ENCODE peak calls at places on chromosome 18, in four cellular contexts. A, V, T and I are unnamed samples.
A peak's percentile ranks its signal among the peaks of the same experiment; 100 is the strongest.

GRCh38 chr18:76476665-76477561 is 18.1 kb downstream of the ZNF516 start:
- DNase-seq in A (peak; percentile 29), T (no peak), V (peak; percentile 88), I (no peak)

GRCh38 chr18:31241900-31242409 is 76.0 kb upstream of the DSG1 start:
- DNase-seq in V (peak; percentile 98), T (no peak), A (peak; percentile 57), I (peak; percentile 10)

GRCh38 chr18:52222211-52222610 is 117.8 kb upstream of the DCC start:
- DNase-seq in A (no peak), V (no peak), T (no peak), I (no peak)

GRCh38 chr18:24964213-24964612 is 387.8 kb downstream of the ZNF521 start:
- DNase-seq in T (no peak), V (no peak), A (peak; percentile 43), I (no peak)

GRCh38 chr18:79584491-79585394 is 94.9 kb upstream of the CTDP1 start:
- DNase-seq in T (no peak), A (no peak), V (no peak), I (no peak)

GRCh38 chr18:36412778-36413177 is 115.3 kb downstream of the FHOD3 start:
- DNase-seq in V (peak; percentile 29), A (peak; percentile 9), T (no peak), I (peak; percentile 41)

GRCh38 chr18:35703043-35703688 is 121.6 kb downstream of the GALNT1 start:
- DNase-seq in A (no peak), T (no peak), V (peak; percentile 94), I (no peak)

GRCh38 chr18:59514193-59514592 is 155.1 kb upstream of the LMAN1 start:
- DNase-seq in A (peak; percentile 2), T (no peak), V (peak; percentile 25), I (no peak)

GRCh38 chr18:72530622-72531021 is 13.5 kb downstream of the CBLN2 start:
- DNase-seq in A (no peak), T (no peak), V (no peak), I (no peak)

GRCh38 chr18:79912409-79912991 is 39.0 kb downstream of the SLC66A2 start:
- DNase-seq in A (no peak), V (no peak), T (no peak), I (no peak)

GRCh38 chr18:37529863-37530262 is 35.7 kb downstream of the CELF4 start:
- DNase-seq in V (no peak), T (no peak), A (no peak), I (no peak)

GRCh38 chr18:43650423-43650822 is 373.1 kb upstream of the SYT4 start:
- DNase-seq in V (no peak), A (no peak), T (no peak), I (no peak)

GRCh38 chr18:28176933-28177827 is at the start of gene CDH2:
- DNase-seq in V (peak; percentile 77), A (no peak), T (no peak), I (peak; percentile 92)

GRCh38 chr18:79952996-79953559 is 1.6 kb upstream of the SLC66A2 start:
- DNase-seq in V (no peak), T (no peak), A (no peak), I (no peak)

GRCh38 chr18:9109523-9109922 is 7.0 kb downstream of the NDUFV2 start:
- DNase-seq in T (no peak), V (no peak), A (no peak), I (no peak)

GRCh38 chr18:50594012-50594411 is 34.1 kb downstream of the MAPK4 start:
- DNase-seq in V (no peak), T (no peak), A (no peak), I (no peak)

GRCh38 chr18:35549515-35549914 is 32.0 kb upstream of the GALNT1 start:
- DNase-seq in A (no peak), T (no peak), V (no peak), I (no peak)

GRCh38 chr18:74252032-74252380 is 39.8 kb downstream of the CYB5A start:
- DNase-seq in T (no peak), A (no peak), V (no peak), I (no peak)

GRCh38 chr18:74190086-74190485 is 41.8 kb downstream of the TIMM21 start:
- DNase-seq in V (no peak), T (no peak), A (no peak), I (no peak)

GRCh38 chr18:41265047-41265446 is 690.0 kb upstream of the PIK3C3 start:
- DNase-seq in T (no peak), V (no peak), A (no peak), I (no peak)

GRCh38 chr18:35982404-35983114 is 10.1 kb downstream of the RMP24 start:
- DNase-seq in A (no peak), T (no peak), V (no peak), I (no peak)

GRCh38 chr18:24817150-24818068 is 357.0 kb downstream of the HRH4 start:
- DNase-seq in T (no peak), A (no peak), V (no peak), I (peak; percentile 61)

GRCh38 chr18:48952287-48953095 is 1.7 kb upstream of the SMAD7 start:
- DNase-seq in V (no peak), T (no peak), A (peak; percentile 73), I (peak; percentile 85)

GRCh38 chr18:39314595-39314994 is 1749.0 kb upstream of the CELF4 start:
- DNase-seq in V (no peak), T (no peak), A (no peak), I (peak; percentile 17)

GRCh38 chr18:48944634-48945033 is 6.1 kb downstream of the SMAD7 start:
- DNase-seq in V (no peak), A (no peak), T (no peak), I (no peak)

GRCh38 chr18:70075906-70076305 is 128.2 kb upstream of the CD226 start:
- DNase-seq in A (no peak), T (no peak), V (no peak), I (no peak)

GRCh38 chr18:54415086-54415485 is 57.4 kb downstream of the C18orf54 start:
- DNase-seq in T (no peak), A (no peak), V (no peak), I (no peak)

GRCh38 chr18:652131-652530 is 5.3 kb upstream of the TYMS start:
- DNase-seq in A (no peak), V (peak; percentile 51), T (no peak), I (no peak)

GRCh38 chr18:28365406-28365805 is 188.5 kb upstream of the CDH2 start:
- DNase-seq in T (no peak), V (no peak), A (no peak), I (no peak)

GRCh38 chr18:61666876-61667590 is 225.8 kb downstream of the RNF152 start:
- DNase-seq in A (no peak), V (no peak), T (no peak), I (no peak)

GRCh38 chr18:2466978-2467377 is 104.3 kb downstream of the METTL4 start:
- DNase-seq in T (no peak), V (no peak), A (no peak), I (no peak)
- TF ChIP-seq SMC3 in T (no peak), V (no peak), A (no peak), I (no peak)

DNA sequence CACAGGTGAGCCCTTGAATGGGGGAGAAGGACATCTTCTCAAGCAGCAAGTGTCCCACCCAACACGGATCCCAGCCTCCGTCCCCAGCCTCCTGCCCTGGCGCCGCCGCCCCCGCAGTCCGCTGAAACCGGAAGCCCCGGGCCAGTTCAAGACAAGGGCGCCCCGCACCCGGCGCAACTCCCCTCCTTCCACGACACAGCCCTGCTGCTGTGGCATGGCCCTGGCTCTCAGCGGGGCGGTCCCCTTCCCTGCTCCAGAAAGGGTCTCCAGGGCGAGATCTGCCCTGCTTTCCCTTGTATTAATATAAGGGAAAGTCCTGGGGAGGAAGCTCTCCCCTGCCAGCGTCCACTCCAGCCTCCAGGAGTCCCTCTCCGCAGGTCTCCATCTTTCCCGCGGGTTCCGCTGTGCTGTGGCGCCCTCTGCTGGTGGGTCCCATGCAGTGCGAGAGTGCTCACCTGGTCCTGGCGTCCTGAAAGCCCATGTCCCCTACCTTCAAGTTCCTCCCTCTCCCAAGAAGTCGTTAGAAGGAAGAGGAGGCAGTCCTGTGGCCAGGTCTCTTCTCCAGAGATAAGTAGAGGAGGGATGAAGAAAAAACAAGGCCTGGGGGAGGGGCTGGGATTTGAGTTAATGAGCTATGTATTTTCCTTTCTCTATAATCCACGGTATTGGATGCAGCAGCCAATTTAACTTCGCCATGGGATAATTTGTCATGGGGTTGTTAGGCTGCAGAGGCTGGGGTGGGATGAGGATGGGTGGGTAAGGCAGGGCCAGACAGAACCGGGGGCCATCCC is 176.0 kb downstream of the SMAD2 start:
- DNase-seq in A (peak; percentile 63), T (no peak), V (peak; percentile 23), I (peak; percentile 84)
- H3K4me3 ChIP-seq in A (peak overlapping the region; percentile 31), T (no peak overlapping the region), V (no peak overlapping the region), I (no peak overlapping the region)

DNA sequence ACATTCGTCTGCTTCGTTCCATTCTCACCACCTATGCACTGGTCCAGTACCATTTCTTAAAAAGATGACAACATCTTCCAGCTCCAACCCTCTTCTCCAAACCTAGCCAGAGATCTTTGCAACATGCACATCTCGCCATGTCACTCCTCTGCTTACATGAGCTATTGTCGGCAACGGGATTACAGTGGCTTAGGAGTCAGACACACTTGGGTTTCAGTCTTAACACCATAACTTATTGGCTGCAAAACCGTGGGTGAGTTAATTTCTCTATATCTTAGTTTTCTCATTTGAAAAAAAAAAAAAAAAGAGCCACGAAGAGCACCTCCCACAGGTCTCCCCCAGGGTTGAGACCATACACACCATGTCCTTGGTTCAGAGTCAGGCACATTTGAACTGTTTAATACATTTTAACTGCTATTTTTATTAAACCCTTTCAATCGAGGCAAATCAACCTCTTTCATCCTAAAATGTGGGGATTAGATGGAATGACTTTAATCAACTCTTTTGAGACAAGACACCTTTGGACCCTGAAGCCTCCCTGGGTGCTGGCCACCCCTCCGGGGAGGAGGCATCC is 889 bp downstream of the ANKRD29 start:
- DNase-seq in V (no peak), A (no peak), T (no peak), I (no peak)
- TF ChIP-seq TAF1 in V (no peak), A (no peak), T (no peak), I (no peak)

GRCh38 chr18:46155652-46156051 is 51.5 kb downstream of the HAUS1 start:
- DNase-seq in A (no peak), T (no peak), V (no peak), I (no peak)
- TF ChIP-seq SMC3 in A (no peak), T (no peak), V (no peak), I (no peak)